ENCODE peak calls at places on chromosomes 2 and 18, in six cellular contexts. Q is RPMI7951, P is RWPE1, L is DMS153, U is psoas muscle, Y is AG08396. Z is an unnamed sample.
A peak's percentile ranks its signal among the peaks of the same experiment; 100 is the strongest.

GRCh38 chr2:84749442-84749841 is 131.4 kb downstream of the TRABD2A start:
- DNase-seq in L (no peak), Q (no peak), P (no peak), Y (no peak), U (no peak), Z (no peak)

GRCh38 chr2:26740890-26741302 is 23.2 kb upstream of the SLC35F6 start:
- DNase-seq in Y (no peak), Q (peak; percentile 34), U (no peak), L (no peak), P (no peak), Z (no peak)

GRCh38 chr2:32003791-32004190 is 7.0 kb downstream of the MEMO1 start:
- DNase-seq in Y (no peak), L (no peak), P (no peak), U (no peak), Q (no peak), Z (no peak)

GRCh38 chr18:52451252-52451651 is 111.3 kb downstream of the DCC start:
- DNase-seq in L (peak; percentile 39), U (no peak), Y (no peak), Q (no peak), P (no peak), Z (no peak)

GRCh38 chr2:174593574-174594203 is 3.9 kb downstream of the WIPF1 start:
- DNase-seq in Q (peak; percentile 88), Y (no peak), U (no peak), P (no peak), L (peak; percentile 52), Z (no peak)

GRCh38 chr2:233638836-233639235 is 2.6 kb downstream of the UGT1A10 start:
- DNase-seq in P (no peak), U (no peak), Y (no peak), L (no peak), Q (no peak), Z (no peak)

GRCh38 chr2:121450301-121450700 is 80.4 kb upstream of the RNU4ATAC start:
- DNase-seq in U (no peak), L (no peak), Q (no peak), Y (no peak), P (no peak), Z (no peak)

GRCh38 chr2:164514491-164514890 is 106.8 kb downstream of the GRB14 start:
- DNase-seq in Q (no peak), P (peak; percentile 74), Y (no peak), U (no peak), L (no peak), Z (no peak)

GRCh38 chr18:22964116-22964515 is 31.0 kb downstream of the RBBP8 start:
- DNase-seq in U (no peak), Y (no peak), P (no peak), Q (no peak), L (no peak), Z (no peak)

GRCh38 chr2:44705851-44706555 is 235.5 kb upstream of the SIX3 start:
- DNase-seq in L (no peak), Y (no peak), Q (no peak), P (no peak), U (no peak), Z (no peak)

GRCh38 chr2:105873281-105873680 is 128.6 kb downstream of the NCK2 start:
- DNase-seq in U (no peak), Q (no peak), L (no peak), Y (no peak), P (no peak), Z (no peak)

GRCh38 chr2:149617476-149617875 is 29.9 kb upstream of the MMADHC start:
- DNase-seq in Y (no peak), L (no peak), Q (peak; percentile 35), P (peak; percentile 29), U (no peak), Z (no peak)

GRCh38 chr18:56257215-56257614 is 381.2 kb downstream of the TXNL1 start:
- DNase-seq in Y (peak; percentile 43), U (no peak), L (no peak), P (no peak), Q (peak; percentile 83), Z (peak; percentile 68)

GRCh38 chr2:165837122-165837521 is 43.1 kb upstream of the GALNT3 start:
- DNase-seq in Y (no peak), U (no peak), L (no peak), Q (no peak), P (peak; percentile 48), Z (no peak)

GRCh38 chr18:48795696-48796095 is 155.1 kb downstream of the SMAD7 start:
- DNase-seq in Y (no peak), Q (no peak), L (no peak), P (no peak), U (no peak), Z (no peak)

GRCh38 chr2:39684495-39684894 is 18.8 kb downstream of the TMEM178A start:
- DNase-seq in L (no peak), U (no peak), P (no peak), Y (no peak), Q (no peak), Z (no peak)

GRCh38 chr18:22250591-22250996 is 81.2 kb downstream of the GATA6 start:
- DNase-seq in U (no peak), Y (no peak), P (peak; percentile 61), L (no peak), Q (peak; percentile 88), Z (no peak)

GRCh38 chr2:238380336-238380735 is 46.4 kb upstream of the ASB1 start:
- DNase-seq in P (no peak), Q (no peak), U (no peak), L (no peak), Y (no peak), Z (no peak)